ENCODE peak calls at places on chromosome 1, in nine cellular contexts. M, I, Q, W, S, Z, O, L and B are unnamed samples. For H3K4me1, the result is how much of the 10 kb centered on the place peaks cover.

GRCh38 chr1:248596615-248597014 is 885 bp downstream of the OR2T10 start:
- DNase-seq in M (no peak), S (no peak), I (no peak), O (no peak), Q (no peak), Z (no peak), L (no peak), W (no peak), B (no peak)

GRCh38 chr1:56189946-56190920 is 389.1 kb downstream of the PLPP3 start:
- DNase-seq in L (no peak), M (no peak), O (no peak), Q (no peak), I (no peak), Z (no peak), S (no peak), W (peak), B (no peak)

GRCh38 chr1:108327534-108328462 is 83.9 kb upstream of the NBPF4 start:
- DNase-seq in W (no peak), M (no peak), L (no peak), Z (no peak), Q (no peak), I (no peak), O (no peak), S (no peak), B (no peak)

GRCh38 chr1:17244826-17245740 is 3.8 kb upstream of the PADI3 start:
- DNase-seq in W (no peak), Q (no peak), O (no peak), I (no peak), L (no peak), M (no peak), S (peak), Z (no peak), B (peak)

GRCh38 chr1:170214980-170215910 is 69.5 kb downstream of the NTMT2 start:
- DNase-seq in L (no peak), O (no peak), Z (no peak), Q (no peak), I (peak), W (peak), S (peak), M (no peak), B (peak)

GRCh38 chr1:202283379-202283844 is 58.3 kb downstream of the UBE2T start:
- DNase-seq in M (peak), S (no peak), Z (peak), I (peak), O (peak), W (no peak), Q (peak), L (peak), B (no peak)

GRCh38 chr1:145985502-145986439 is 10.6 kb downstream of the TXNIP start:
- DNase-seq in Z (no peak), O (peak), W (peak), L (no peak), Q (peak), I (peak), S (no peak), M (peak), B (peak)

GRCh38 chr1:74010206-74010605 is 187.8 kb downstream of the LRRIQ3 start:
- DNase-seq in Q (no peak), O (peak), S (no peak), Z (no peak), W (no peak), I (no peak), M (no peak), L (peak), B (no peak)

GRCh38 chr1:8987881-8988617 is 38.2 kb downstream of the SLC2A7 start:
- DNase-seq in S (no peak), M (no peak), I (peak), L (peak), O (peak), Q (peak), Z (no peak), W (peak), B (peak)

GRCh38 chr1:37892151-37893047 is 33.0 kb upstream of the MTF1 start:
- DNase-seq in Z (no peak), M (peak), I (no peak), W (no peak), L (no peak), Q (peak), O (no peak), S (peak), B (no peak)

GRCh38 chr1:19010995-19011696 is 54.7 kb upstream of the IFFO2 start:
- DNase-seq in O (peak), M (peak), Q (peak), I (peak), W (no peak), L (peak), Z (peak), S (peak), B (no peak)

GRCh38 chr1:220151454-220151853 is 57.5 kb downstream of the IARS2 start:
- DNase-seq in S (no peak), W (peak), M (peak), O (no peak), Z (no peak), I (peak), L (no peak), Q (peak), B (no peak)

GRCh38 chr1:1075148-1075935 is 1.2 kb upstream of the RNF223 start:
- DNase-seq in O (no peak), M (no peak), S (peak), L (no peak), Q (no peak), W (no peak), Z (peak), I (no peak), B (peak)

GRCh38 chr1:215581896-215582295 is 14.8 kb downstream of the KCTD3 start:
- DNase-seq in S (peak), W (no peak), L (no peak), I (no peak), Z (no peak), O (no peak), Q (no peak), M (no peak), B (no peak)
- TF ChIP-seq CTCF in S (no peak), W (no peak), L (no peak), I (no peak), Z (no peak), O (no peak), Q (no peak), M (no peak), B (no peak)

GRCh38 chr1:167928457-167928852 is 8.0 kb upstream of the DCAF6 start:
- DNase-seq in Z (no peak), W (no peak), O (no peak), M (no peak), S (peak), Q (no peak), L (no peak), I (no peak), B (no peak)
- H3K4me1 ChIP-seq in Z (under half), W (half or more), O (under half), M (under half), S (under half), Q (under half), L (under half), I (under half), B (half or more)

GRCh38 chr1:159942700-159943640 is 2.4 kb downstream of the IGSF9 start:
- DNase-seq in M (no peak), W (no peak), L (no peak), O (peak), I (no peak), Q (no peak), Z (no peak), S (peak), B (no peak)

GRCh38 chr1:159943908-159944622 is 1.3 kb downstream of the IGSF9 start:
- DNase-seq in O (peak), Z (no peak), M (no peak), Q (no peak), S (peak), L (no peak), I (no peak), W (no peak), B (no peak)

GRCh38 chr1:159945483-159946241 is at the start of gene IGSF9:
- DNase-seq in Q (peak), Z (peak), M (peak), L (peak), O (peak), I (peak), W (peak), S (peak), B (peak)

GRCh38 chr1:159946242-159947187 is 1.1 kb upstream of the IGSF9 start:
- DNase-seq in S (peak), M (no peak), I (no peak), L (no peak), W (no peak), Q (no peak), Z (no peak), O (no peak), B (no peak)

DNA sequence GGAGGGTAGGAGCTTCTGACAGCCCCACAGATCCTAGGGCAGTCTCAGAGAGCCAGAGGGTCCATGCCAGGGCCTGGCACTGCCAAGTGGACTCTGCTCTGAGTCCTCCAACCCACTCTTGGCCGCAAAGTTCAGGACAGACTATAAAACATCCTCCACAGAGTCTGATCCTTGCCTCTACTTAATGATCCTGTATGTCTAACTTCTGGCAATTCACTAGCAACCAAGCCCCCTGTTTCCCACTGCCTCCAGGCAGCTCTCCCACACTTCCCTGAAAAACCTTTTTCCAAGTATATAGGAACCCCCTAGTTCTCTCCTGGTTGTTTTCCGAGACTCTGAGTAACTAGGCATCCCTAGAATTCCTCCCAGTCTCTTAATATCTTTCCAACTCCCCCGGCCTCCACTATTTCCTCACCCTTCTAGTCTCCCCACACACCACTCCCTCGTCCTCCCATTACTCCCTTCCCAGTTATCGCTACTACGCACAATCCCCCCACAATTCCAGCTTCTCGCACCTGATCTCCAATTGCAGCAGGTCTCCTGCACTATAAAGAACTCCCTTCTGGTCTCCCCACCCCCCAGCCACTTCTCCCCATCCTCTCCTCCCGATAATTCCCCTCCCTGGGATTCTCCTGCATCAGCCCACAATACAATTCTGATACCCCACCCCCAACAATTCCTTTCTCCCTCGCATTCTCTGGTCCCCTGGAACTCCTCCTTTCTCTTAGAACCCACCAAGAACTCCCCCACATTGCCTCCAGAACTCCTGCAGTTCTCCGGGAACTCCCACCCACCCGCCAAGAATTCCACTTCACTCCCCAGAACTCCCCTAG is 574 bp downstream of the IGSF9 start:
- DNase-seq in O (peak), L (no peak), I (no peak), Q (peak), M (no peak), S (peak), Z (no peak), W (no peak), B (no peak)
- H3K4me3 ChIP-seq in O (peak), L (peak), I (no peak), Q (peak), M (peak), S (peak), Z (peak), W (no peak), B (peak)

GRCh38 chr1:110601332-110601731 is 4.8 kb downstream of the KCNA2 start:
- DNase-seq in M (no peak), Z (no peak), O (no peak), I (no peak), W (no peak), L (no peak), Q (no peak), S (no peak), B (no peak)
- TF ChIP-seq CTCF in M (no peak), Z (no peak), O (no peak), I (no peak), W (no peak), L (no peak), Q (no peak), S (no peak), B (no peak)

GRCh38 chr1:226735576-226735975 is 3.5 kb downstream of the ITPKB start:
- DNase-seq in M (no peak), W (no peak), I (no peak), Z (no peak), Q (no peak), S (no peak), L (peak), O (peak), B (no peak)
- H3K4me1 ChIP-seq in M (under half), W (half or more), I (under half), Z (under half), Q (under half), S (under half), L (half or more), O (under half), B (under half)

GRCh38 chr1:209427811-209428210 is 155.7 kb upstream of the CAMK1G start:
- DNase-seq in W (no peak), S (no peak), Z (no peak), O (no peak), M (no peak), L (no peak), I (no peak), Q (no peak), B (no peak)
- H3K4me3 ChIP-seq in W (no peak), S (no peak), Z (peak), O (no peak), M (no peak), L (no peak), I (no peak), Q (no peak), B (no peak)

GRCh38 chr1:234746798-234747196 is 136.8 kb upstream of the IRF2BP2 start:
- DNase-seq in I (no peak), W (no peak), L (no peak), O (no peak), S (no peak), M (no peak), Q (no peak), Z (no peak), B (no peak)

GRCh38 chr1:234745844-234746797 is 136.1 kb upstream of the IRF2BP2 start:
- DNase-seq in I (peak), S (no peak), W (no peak), L (no peak), O (no peak), Q (peak), Z (no peak), M (peak), B (no peak)

GRCh38 chr1:234748713-234749112 is 138.7 kb upstream of the IRF2BP2 start:
- DNase-seq in W (no peak), M (no peak), L (no peak), I (no peak), Q (no peak), Z (no peak), O (no peak), S (no peak), B (no peak)

GRCh38 chr1:234748066-234748465 is 138.1 kb upstream of the IRF2BP2 start:
- DNase-seq in Z (no peak), W (no peak), L (no peak), O (no peak), M (no peak), Q (no peak), I (no peak), S (no peak), B (no peak)

DNA sequence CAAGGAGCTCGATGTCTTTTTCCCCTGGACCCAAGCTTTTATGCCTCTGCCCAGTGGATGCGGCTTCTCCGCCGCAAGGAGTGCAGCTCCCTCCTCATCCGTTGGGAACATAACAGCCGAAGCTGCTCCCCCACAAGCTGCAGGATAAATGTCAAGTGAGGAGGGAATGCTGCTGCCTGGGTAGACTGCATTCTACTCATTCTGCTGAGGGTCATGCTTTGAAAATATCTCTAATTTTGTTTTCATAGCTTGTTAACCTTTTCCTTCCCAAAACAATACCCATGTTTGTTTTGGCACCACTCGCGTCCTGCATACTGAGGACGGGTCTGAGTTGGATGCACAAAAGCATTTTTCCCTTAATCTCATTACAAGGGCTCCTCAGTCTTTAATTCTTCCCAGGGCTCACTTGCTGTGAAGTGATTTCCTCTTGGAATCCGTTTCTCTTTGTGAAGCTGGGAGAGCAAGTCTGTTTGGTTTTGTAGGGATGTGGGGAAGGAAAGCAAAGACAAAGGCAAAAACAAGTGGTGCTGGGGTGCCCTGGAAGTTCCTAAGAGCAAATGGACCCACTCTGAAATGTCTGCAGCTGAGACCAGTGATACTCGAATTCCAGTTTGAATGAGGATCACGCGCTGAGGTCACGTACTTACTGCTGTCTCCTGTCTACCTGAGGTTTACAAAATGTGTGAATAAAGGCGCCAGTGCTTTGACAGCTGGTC is 134.0 kb upstream of the IRF2BP2 start:
- DNase-seq in Z (no peak), O (no peak), I (no peak), W (no peak), L (no peak), S (peak), M (peak), Q (peak), B (no peak)
- TF ChIP-seq CTCF in Z (no peak), O (no peak), I (no peak), W (no peak), L (no peak), S (no peak), M (no peak), Q (peak), B (no peak)

GRCh38 chr1:30904962-30905335 is 3.6 kb downstream of the SDC3 start:
- DNase-seq in M (no peak), I (peak), W (no peak), S (peak), L (no peak), Z (peak), O (no peak), Q (no peak), B (no peak)
- H3K4me1 ChIP-seq in M (under half), I (half or more), W (half or more), S (under half), L (under half), Z (under half), O (under half), Q (under half), B (under half)

GRCh38 chr1:150281758-150282557 is at the start of gene CIART:
- DNase-seq in W (peak), L (peak), S (peak), Z (peak), Q (peak), O (peak), I (peak), M (peak), B (peak)
- H3K4me3 ChIP-seq in W (peak), L (peak), S (peak), Z (peak), Q (peak), O (peak), I (peak), M (peak), B (peak)

DNA sequence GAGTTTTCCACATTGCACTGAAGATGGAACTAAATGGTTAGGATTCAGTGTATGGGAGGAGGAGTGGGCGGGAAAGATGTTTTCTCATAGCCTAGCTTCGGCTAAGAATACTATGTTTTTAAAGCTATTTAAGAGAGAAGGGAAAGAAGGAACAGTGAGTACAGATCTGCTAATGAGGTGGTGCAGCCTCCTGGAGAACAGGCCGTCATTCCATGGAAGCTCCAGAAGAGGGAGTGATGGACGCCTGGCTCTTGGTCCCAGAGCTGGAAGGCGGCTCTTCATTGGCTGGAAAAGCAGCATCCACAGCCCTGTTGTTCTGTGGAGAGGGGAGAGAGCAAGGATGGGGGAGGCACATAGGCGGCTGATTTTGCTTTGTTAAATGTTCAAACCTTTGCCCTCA is 6.9 kb downstream of the CAMK1G start:
- DNase-seq in L (no peak), O (no peak), I (peak), Z (no peak), W (peak), Q (peak), S (peak), M (no peak), B (no peak)
- TF ChIP-seq CTCF in L (no peak), O (peak), I (no peak), Z (no peak), W (peak), Q (peak), S (peak), M (peak), B (no peak)